ENCODE peak calls at places on chromosomes 12 and 14, in eight cellular contexts. X is HFFc6, A is iPS-NIHi11, B is retina, O is Panc1, J is tibial nerve, D is SK-MEL-5, I is OCI-M1. Q is an unnamed sample.

GRCh38 chr12:68873316-68873715 is 59.7 kb downstream of the CPM start:
- DNase-seq in J (no peak), A (no peak), D (no peak), O (no peak), X (no peak), B (no peak), I (no peak), Q (no peak)

GRCh38 chr14:79483989-79484388 is 727.3 kb downstream of the DIO2 start:
- DNase-seq in J (no peak), B (no peak), A (no peak), I (no peak), X (no peak), D (peak), O (no peak), Q (no peak)

GRCh38 chr12:130649101-130649571 is 67.0 kb downstream of the RIMBP2 start:
- DNase-seq in B (no peak), X (no peak), O (no peak), A (peak), D (no peak), I (no peak), J (no peak), Q (no peak)

GRCh38 chr12:10363922-10364838 is 25.7 kb downstream of the KLRK1 start:
- DNase-seq in A (no peak), B (peak), J (peak), O (peak), X (peak), I (peak), D (peak), Q (peak)

GRCh38 chr14:30114051-30114450 is 186.4 kb upstream of the PRKD1 start:
- DNase-seq in D (no peak), O (no peak), J (no peak), X (no peak), I (no peak), B (no peak), A (no peak), Q (no peak)

GRCh38 chr12:32566663-32567634 is 112.2 kb upstream of the DNM1L start:
- DNase-seq in A (no peak), X (no peak), J (no peak), O (no peak), D (no peak), B (no peak), I (no peak), Q (no peak)

GRCh38 chr12:69570000-69570516 is 15.2 kb upstream of the CCT2 start:
- DNase-seq in O (no peak), D (no peak), I (no peak), J (no peak), X (peak), B (no peak), A (no peak), Q (no peak)

GRCh38 chr12:121036810-121037326 is 2.2 kb downstream of the OASL start:
- DNase-seq in D (peak), B (no peak), A (no peak), I (no peak), O (no peak), J (no peak), X (peak), Q (no peak)

GRCh38 chr14:92961567-92961855 is 38.6 kb downstream of the CHGA start:
- DNase-seq in O (no peak), D (no peak), I (no peak), X (no peak), J (no peak), A (no peak), B (no peak), Q (no peak)

GRCh38 chr12:8698830-8699330 is 1.1 kb downstream of the RIMKLB start:
- DNase-seq in B (no peak), D (no peak), A (no peak), X (no peak), I (peak), O (no peak), J (no peak), Q (no peak)

GRCh38 chr14:56189306-56189705 is 71.1 kb downstream of the PELI2 start:
- DNase-seq in I (no peak), J (no peak), D (no peak), O (peak), B (no peak), A (no peak), X (peak), Q (no peak)

GRCh38 chr12:96091833-96092232 is 56.4 kb upstream of the LTA4H start:
- DNase-seq in J (no peak), O (no peak), A (no peak), D (peak), I (no peak), B (no peak), X (peak), Q (no peak)

GRCh38 chr14:94322648-94323570 is at the start of gene SERPINA6:
- DNase-seq in J (no peak), O (no peak), X (no peak), A (no peak), D (peak), I (no peak), B (no peak), Q (no peak)

GRCh38 chr14:59333668-59334067 is 131.5 kb downstream of the GPR135 start:
- DNase-seq in B (no peak), A (peak), J (peak), X (peak), I (no peak), O (no peak), D (no peak), Q (no peak)

GRCh38 chr12:25698782-25699181 is 145.7 kb upstream of the LMNTD1 start:
- DNase-seq in D (no peak), J (no peak), O (no peak), B (no peak), X (no peak), I (no peak), A (no peak), Q (no peak)

GRCh38 chr14:74963178-74963704 is 7.8 kb upstream of the PGF start:
- DNase-seq in O (no peak), I (no peak), A (no peak), D (no peak), J (no peak), X (no peak), B (no peak), Q (no peak)

GRCh38 chr14:88322505-88323085 is 474 bp downstream of the KCNK10 start:
- DNase-seq in D (no peak), J (no peak), X (no peak), B (peak), I (no peak), A (no peak), O (no peak), Q (no peak)

GRCh38 chr14:95174184-95174804 is 17.0 kb upstream of the DICER1 start:
- DNase-seq in J (no peak), D (peak), X (no peak), A (no peak), B (no peak), I (peak), O (no peak), Q (no peak)

GRCh38 chr12:131102991-131103609 is 149.4 kb downstream of the ADGRD1 start:
- DNase-seq in O (no peak), J (no peak), A (no peak), X (no peak), D (no peak), I (no peak), B (peak), Q (no peak)

GRCh38 chr14:24954037-24954696 is 95.8 kb downstream of the STXBP6 start:
- DNase-seq in J (no peak), I (no peak), A (no peak), X (no peak), B (no peak), O (no peak), D (no peak), Q (no peak)

GRCh38 chr12:113087193-113087592 is 30.7 kb downstream of the DTX1 start:
- DNase-seq in B (no peak), A (no peak), D (no peak), I (no peak), O (no peak), X (no peak), J (no peak), Q (peak)

GRCh38 chr12:53078425-53079225 is 565 bp downstream of the SPRYD3 start:
- DNase-seq in B (no peak), O (no peak), I (peak), A (no peak), J (no peak), D (no peak), X (no peak), Q (no peak)

GRCh38 chr14:50007123-50007903 is 109.1 kb downstream of the VCPKMT start:
- DNase-seq in X (no peak), O (no peak), I (no peak), A (peak), D (no peak), B (no peak), J (no peak), Q (no peak)

GRCh38 chr12:45586486-45586885 is 143.0 kb upstream of the ARID2 start:
- DNase-seq in D (no peak), X (no peak), A (no peak), I (no peak), B (no peak), J (no peak), O (no peak), Q (no peak)

GRCh38 chr12:127416796-127417195 is 850.2 kb upstream of the TMEM132C start:
- DNase-seq in D (no peak), I (no peak), A (no peak), O (no peak), X (peak), B (no peak), J (no peak), Q (no peak)

GRCh38 chr12:25957898-25958253 is 606 bp upstream of the RASSF8 start:
- DNase-seq in D (no peak), O (no peak), B (no peak), I (peak), A (no peak), X (peak), J (peak), Q (no peak)

GRCh38 chr12:88579941-88580871 is at the start of gene KITLG:
- DNase-seq in J (peak), D (peak), X (peak), A (peak), O (no peak), I (peak), B (peak), Q (no peak)

GRCh38 chr14:85934123-85934885 is 404.4 kb downstream of the FLRT2 start:
- DNase-seq in O (peak), B (no peak), D (peak), X (no peak), J (peak), I (peak), A (no peak), Q (peak)

GRCh38 chr12:100267603-100268281 is 765 bp downstream of the SCYL2 start:
- DNase-seq in O (no peak), B (no peak), J (peak), A (no peak), I (peak), X (peak), D (peak), Q (no peak)

GRCh38 chr14:103859416-103860202 is 12.2 kb upstream of the PPP1R13B start:
- DNase-seq in O (no peak), J (no peak), D (no peak), B (no peak), I (no peak), A (no peak), X (no peak), Q (no peak)

GRCh38 chr14:80678436-80678835 is 263.1 kb downstream of the CEP128 start:
- DNase-seq in O (no peak), X (no peak), J (no peak), A (no peak), B (no peak), I (no peak), D (no peak), Q (no peak)